ENCODE peak calls at places on chromosomes 13 and 19, in five cellular contexts. D is GM12878, E is NT2/D1, Z is HepG2, U is H1. I is an unnamed sample.

GRCh38 chr13:95676100-95676774 is 702 bp upstream of the DNAJC3 start:
- DNase-seq in U (no peak), D (no peak), E (no peak), Z (peak), I (peak)

GRCh38 chr19:49210108-49210900 is 52.7 kb downstream of the TRPM4 start:
- DNase-seq in U (peak), Z (no peak), D (no peak), E (peak), I (peak)

GRCh38 chr13:28532226-28533048 is 37.5 kb upstream of the FLT1 start:
- DNase-seq in D (no peak), Z (no peak), U (no peak), E (no peak), I (no peak)

GRCh38 chr19:8054169-8054568 is 1.6 kb downstream of the CCL25 start:
- DNase-seq in Z (no peak), E (no peak), D (no peak), U (no peak), I (no peak)

GRCh38 chr13:90713436-90714133 is 633.9 kb upstream of the MIR17HG start:
- DNase-seq in D (no peak), Z (no peak), E (no peak), U (no peak), I (no peak)

GRCh38 chr13:100751826-100752225 is 77.2 kb upstream of the TMTC4 start:
- DNase-seq in D (no peak), Z (peak), U (no peak), E (no peak), I (no peak)

GRCh38 chr13:95185851-95186250 is 115.4 kb downstream of the ABCC4 start:
- DNase-seq in E (no peak), U (no peak), D (no peak), Z (no peak), I (no peak)

GRCh38 chr13:45823583-45823982 is 28.0 kb downstream of the SIAH3 start:
- DNase-seq in E (no peak), U (no peak), Z (no peak), D (no peak), I (no peak)

GRCh38 chr19:45474191-45474940 is 6.6 kb downstream of the FOSB start:
- DNase-seq in D (no peak), U (no peak), Z (no peak), E (no peak), I (no peak)

GRCh38 chr19:39524495-39524894 is 8.2 kb downstream of the EID2B start:
- DNase-seq in D (no peak), U (no peak), Z (peak), E (no peak), I (no peak)

GRCh38 chr13:46134961-46135522 is 30.2 kb upstream of the CPB2 start:
- DNase-seq in Z (peak), D (no peak), E (no peak), U (no peak), I (peak)

GRCh38 chr19:8423821-8424223 is 10.7 kb downstream of the MARCHF2 start:
- DNase-seq in E (peak), U (no peak), Z (peak), D (no peak), I (peak)

GRCh38 chr13:27631665-27632064 is 10.0 kb downstream of the POLR1D start:
- DNase-seq in U (no peak), D (no peak), E (no peak), Z (no peak), I (no peak)

GRCh38 chr13:31236211-31236786 is 36.5 kb downstream of the B3GLCT start:
- DNase-seq in Z (peak), E (no peak), U (no peak), D (no peak), I (peak)

GRCh38 chr19:8501547-8501946 is 893 bp downstream of the PRAM1 start:
- DNase-seq in E (no peak), Z (no peak), U (no peak), D (no peak), I (no peak)

GRCh38 chr19:289651-290538 is 1.3 kb downstream of the PLPP2 start:
- DNase-seq in E (peak), U (peak), D (no peak), Z (peak), I (no peak)

GRCh38 chr19:2047449-2048103 is 3.5 kb downstream of the MKNK2 start:
- DNase-seq in E (no peak), Z (no peak), U (no peak), D (no peak), I (no peak)

GRCh38 chr13:96629331-96629730 is 364.9 kb downstream of the OXGR1 start:
- DNase-seq in E (no peak), U (no peak), Z (no peak), D (no peak), I (no peak)

GRCh38 chr19:45455707-45456499 is 11.9 kb upstream of the FOSB start:
- DNase-seq in E (peak), U (no peak), D (no peak), Z (peak), I (peak)

GRCh38 chr13:40148742-40149141 is 493.3 kb downstream of the COG6 start:
- DNase-seq in Z (no peak), D (no peak), U (no peak), E (no peak), I (no peak)

GRCh38 chr19:18814063-18814462 is 17.7 kb upstream of the UPF1 start:
- DNase-seq in Z (no peak), D (no peak), E (no peak), U (no peak), I (no peak)

GRCh38 chr13:67829641-67830040 is 599.5 kb upstream of the PCDH9 start:
- DNase-seq in U (no peak), D (no peak), E (no peak), Z (no peak), I (no peak)

DNA sequence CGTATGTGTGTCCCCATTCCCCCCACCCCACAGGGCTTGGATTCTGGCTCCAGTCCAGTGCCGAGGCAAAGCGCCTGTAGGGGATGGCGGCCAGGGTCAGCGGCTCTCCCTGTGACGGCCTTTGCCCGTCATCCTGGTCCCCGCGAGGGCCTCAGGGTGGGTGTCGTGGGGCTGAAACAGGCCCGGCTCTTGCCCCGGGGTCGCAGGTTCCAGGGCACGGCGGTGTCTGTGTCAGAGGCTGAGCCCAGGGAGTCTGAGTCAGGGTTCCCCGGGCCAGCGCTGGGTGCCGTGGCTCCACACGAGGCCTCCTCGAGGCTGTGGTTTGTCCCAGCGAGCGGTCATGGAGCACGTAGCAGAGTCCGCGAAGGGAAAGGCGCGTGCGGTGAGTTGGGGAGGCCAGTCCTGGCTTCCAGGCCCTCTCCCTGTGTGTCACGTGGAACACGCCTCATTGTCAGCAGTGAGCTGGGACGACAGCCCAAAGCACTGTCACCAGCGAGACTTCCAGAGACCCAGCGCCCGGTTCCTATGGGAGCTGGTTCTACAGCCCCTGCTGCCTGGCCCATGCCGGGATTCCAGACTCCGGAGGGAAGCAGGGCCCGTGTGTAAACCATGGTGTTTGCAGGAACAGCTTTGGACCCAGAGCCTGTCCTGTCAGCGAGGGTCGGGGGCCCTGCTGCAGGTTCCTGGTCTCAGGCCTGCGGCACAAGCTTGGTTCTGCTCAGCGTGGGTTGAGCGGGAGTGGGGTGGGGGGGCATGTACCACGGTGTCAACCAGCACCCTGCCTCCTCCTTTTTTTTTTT is 13.4 kb downstream of the NCLN start:
- DNase-seq in D (no peak), Z (no peak), E (no peak), U (no peak), I (no peak)
- TF ChIP-seq SUZ12 in D (no peak), Z (no peak), E (no peak), U (no peak), I (no peak)

GRCh38 chr13:98483636-98484288 is 93.1 kb downstream of the STK24 start:
- DNase-seq in E (no peak), D (no peak), U (no peak), Z (no peak), I (no peak)
- TF ChIP-seq SUZ12 in E (no peak), D (no peak), U (no peak), Z (no peak), I (no peak)

GRCh38 chr13:106514928-106515634 is 20.4 kb downstream of the EFNB2 start:
- DNase-seq in E (no peak), U (no peak), Z (no peak), D (no peak), I (no peak)

GRCh38 chr13:106517151-106517847 is 18.2 kb downstream of the EFNB2 start:
- DNase-seq in Z (no peak), E (no peak), D (no peak), U (no peak), I (no peak)

GRCh38 chr13:106515635-106516254 is 19.7 kb downstream of the EFNB2 start:
- DNase-seq in E (no peak), Z (no peak), D (no peak), U (no peak), I (no peak)

GRCh38 chr13:106513608-106514007 is 21.9 kb downstream of the EFNB2 start:
- DNase-seq in U (no peak), Z (no peak), D (no peak), E (no peak), I (no peak)

GRCh38 chr13:106513025-106513424 is 22.4 kb downstream of the EFNB2 start:
- DNase-seq in U (no peak), Z (no peak), E (no peak), D (no peak), I (no peak)
- TF ChIP-seq SUZ12 in U (no peak), Z (no peak), E (no peak), D (no peak), I (no peak)

GRCh38 chr19:6326815-6327214 is 6.6 kb downstream of the ACER1 start:
- DNase-seq in U (no peak), E (no peak), D (no peak), Z (no peak), I (no peak)

GRCh38 chr19:6324757-6325156 is 8.7 kb downstream of the ACER1 start:
- DNase-seq in U (no peak), D (no peak), Z (no peak), E (no peak), I (no peak)

GRCh38 chr19:6322284-6322683 is 11.1 kb downstream of the ACER1 start:
- DNase-seq in Z (no peak), E (no peak), U (no peak), D (no peak), I (no peak)

GRCh38 chr19:6325614-6326013 is 7.8 kb downstream of the ACER1 start:
- DNase-seq in Z (no peak), D (no peak), U (no peak), E (no peak), I (no peak)
- TF ChIP-seq SUZ12 in Z (no peak), D (no peak), U (no peak), E (no peak), I (no peak)

GRCh38 chr19:54481326-54481930 is 8.3 kb upstream of the CDC42EP5 start:
- DNase-seq in U (no peak), Z (peak), E (peak), D (no peak), I (peak)
- TF ChIP-seq SUZ12 in U (no peak), Z (no peak), E (no peak), D (no peak), I (no peak)

I was measured in HEK293T.